ENCODE peak calls at places on chromosomes 5 and 9, in ten cellular contexts. Y, V, P, H, W, Z, C, M, N and A are unnamed samples.

GRCh38 chr5:56964173-56964572 is 12.2 kb upstream of the MIER3 start:
- DNase-seq in Y (no peak), V (no peak), P (no peak), H (no peak), W (no peak), Z (no peak), C (no peak), M (no peak), N (no peak), A (no peak)

GRCh38 chr9:81387360-81387759 is 302.0 kb downstream of the TLE1 start:
- DNase-seq in Y (no peak), V (no peak), P (no peak), H (no peak), W (no peak), Z (no peak), C (no peak), M (no peak), N (no peak), A (no peak)

GRCh38 chr9:116998305-116998704 is 311.2 kb downstream of the TRIM32 start:
- DNase-seq in Y (no peak), V (no peak), P (peak; percentile 2), H (peak; percentile 1), W (peak; percentile 3), Z (no peak), C (no peak), M (peak; percentile 22), N (no peak), A (no peak)

GRCh38 chr5:147857302-147858129 is 21.0 kb upstream of the SCGB3A2 start:
- DNase-seq in Y (peak; percentile 20), V (no peak), P (peak; percentile 26), H (peak; percentile 70), W (peak; percentile 49), Z (no peak), C (peak; percentile 25), M (peak; percentile 95), N (no peak), A (peak; percentile 24)

GRCh38 chr5:159894149-159894720 is 22.0 kb upstream of the ADRA1B start:
- DNase-seq in Y (no peak), V (no peak), P (no peak), H (peak; percentile 59), W (no peak), Z (no peak), C (no peak), M (no peak), N (no peak), A (no peak)

GRCh38 chr5:140295414-140295813 is 7.5 kb downstream of the PFDN1 start:
- DNase-seq in Y (no peak), V (no peak), P (peak; percentile 98), H (peak; percentile 96), W (peak; percentile 35), Z (no peak), C (no peak), M (peak; percentile 96), N (no peak), A (no peak)

GRCh38 chr9:136738960-136739359 is 3.8 kb downstream of the LCN10 start:
- DNase-seq in Y (no peak), V (peak; percentile 68), P (no peak), H (no peak), W (no peak), Z (no peak), C (no peak), M (no peak), N (peak; percentile 10), A (no peak)

GRCh38 chr9:3863114-3863528 is 337.3 kb upstream of the RFX3 start:
- DNase-seq in Y (peak; percentile 22), V (no peak), P (peak; percentile 94), H (peak; percentile 61), W (no peak), Z (no peak), C (peak; percentile 59), M (peak; percentile 96), N (no peak), A (no peak)

GRCh38 chr9:2132484-2133082 is 117.4 kb downstream of the SMARCA2 start:
- DNase-seq in Y (no peak), V (no peak), P (peak; percentile 27), H (peak; percentile 72), W (peak; percentile 36), Z (no peak), C (peak; percentile 34), M (peak; percentile 51), N (no peak), A (no peak)

GRCh38 chr9:125690679-125691078 is 16.3 kb downstream of the MAPKAP1 start:
- DNase-seq in Y (no peak), V (no peak), P (no peak), H (no peak), W (no peak), Z (no peak), C (no peak), M (no peak), N (no peak), A (no peak)

GRCh38 chr9:134045841-134046544 is 20.7 kb downstream of the BRD3OS start:
- DNase-seq in Y (no peak), V (peak; percentile 50), P (no peak), H (no peak), W (no peak), Z (no peak), C (no peak), M (no peak), N (no peak), A (no peak)

DNA sequence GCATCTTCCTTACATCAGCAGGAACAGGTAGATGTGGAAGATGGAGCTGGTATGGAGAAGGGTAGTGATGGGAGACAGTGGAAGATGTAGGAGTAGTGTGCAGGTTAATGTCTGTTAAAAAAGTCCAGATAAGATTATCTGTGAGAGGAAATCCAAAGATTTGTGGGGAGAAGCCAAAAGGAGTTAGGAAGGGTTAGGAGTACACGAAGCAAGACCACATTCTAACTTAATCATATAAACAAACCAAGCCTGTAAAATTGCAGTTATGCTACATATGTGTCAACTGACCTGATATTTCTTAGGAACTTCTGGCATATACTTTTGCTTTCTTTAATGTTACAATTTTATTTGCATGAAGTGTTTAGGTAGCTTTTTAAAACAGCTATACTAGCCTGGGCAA is 142.1 kb upstream of the DMRT1 start:
- DNase-seq in Y (no peak), V (no peak), P (no peak), H (no peak), W (no peak), Z (no peak), C (no peak), M (no peak), N (no peak), A (no peak)
- H3K4me1 ChIP-seq in Y (peaks cover 25% of the 10 kb centered on the region), V (peaks cover 12% of the 10 kb centered on the region), P (peaks cover 37% of the 10 kb centered on the region), H (peaks cover 31% of the 10 kb centered on the region), W (no peaks in the 10 kb centered on the region), Z (peaks cover 100% of the 10 kb centered on the region), C (peaks cover 57% of the 10 kb centered on the region), M (peaks cover 40% of the 10 kb centered on the region), N (peaks cover 43% of the 10 kb centered on the region), A (no peaks in the 10 kb centered on the region)

DNA sequence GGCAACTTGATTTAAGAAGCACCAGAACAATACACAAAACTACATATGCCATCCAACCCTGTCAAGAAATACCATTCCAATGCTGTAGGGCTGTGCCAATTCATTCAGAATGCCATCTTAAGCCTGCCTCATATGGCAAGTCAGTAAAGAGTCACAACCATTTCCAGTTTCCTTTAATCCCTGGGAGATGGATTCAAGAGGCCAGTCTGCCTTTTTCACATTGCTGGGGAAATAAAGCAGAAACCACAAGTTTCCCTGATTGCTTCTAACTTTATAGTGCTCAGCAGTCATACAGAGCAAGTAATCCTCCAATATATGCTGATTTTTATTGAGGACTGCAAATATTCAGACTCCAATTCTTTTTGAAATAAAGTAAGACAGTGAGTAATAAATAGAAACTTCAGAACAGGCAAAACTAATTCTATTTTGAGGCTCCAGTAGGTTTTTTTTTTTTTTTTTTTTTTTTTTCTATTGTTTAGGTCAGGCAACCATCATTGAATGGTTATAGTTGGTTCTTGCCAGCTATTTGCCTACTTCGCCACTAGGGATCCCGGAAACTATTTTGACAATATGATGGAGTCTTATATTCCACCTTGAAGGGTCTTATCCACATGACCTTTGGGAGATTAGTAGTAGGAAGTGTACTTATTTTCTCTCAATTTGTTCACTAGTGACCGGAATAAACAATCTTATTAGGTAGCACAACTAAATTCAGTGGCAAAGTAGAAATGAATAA is 400.9 kb upstream of the MEF2C start:
- DNase-seq in Y (no peak), V (no peak), P (no peak), H (no peak), W (no peak), Z (no peak), C (no peak), M (no peak), N (no peak), A (no peak)
- TF ChIP-seq CTCF in Y (no peak), V (no peak), P (no peak), H (no peak), W (peak; percentile 39), Z (no peak), C (no peak), M (peak; percentile 30), N (no peak), A (no peak)

DNA sequence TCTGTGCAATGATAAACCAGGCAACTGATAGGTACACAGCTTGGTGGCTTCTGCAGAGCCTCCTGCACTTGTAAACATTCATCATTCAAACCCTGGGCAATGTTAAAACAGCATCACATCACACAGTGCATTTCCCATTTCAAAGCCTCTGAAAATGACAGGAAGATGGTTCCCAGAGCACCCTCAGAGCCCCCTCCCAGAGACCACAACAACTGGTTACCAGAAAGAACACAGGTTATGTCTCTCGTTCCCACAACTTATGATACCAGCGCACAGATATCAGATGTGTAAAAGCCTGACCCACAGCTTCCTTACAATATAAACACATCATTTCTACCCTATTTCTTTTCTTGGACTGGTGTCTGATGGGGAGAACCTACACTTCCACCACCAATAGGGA is 248.7 kb downstream of the AUH start:
- DNase-seq in Y (no peak), V (no peak), P (no peak), H (no peak), W (no peak), Z (no peak), C (no peak), M (no peak), N (no peak), A (no peak)
- H3K9me3 ChIP-seq in Y (peaks cover 8% of the 10 kb centered on the region), V (peaks cover 10% of the 10 kb centered on the region), P (no peaks in the 10 kb centered on the region), H (no peaks in the 10 kb centered on the region), W (no peaks in the 10 kb centered on the region), Z (peaks cover 29% of the 10 kb centered on the region), C (peaks cover 14% of the 10 kb centered on the region), M (no peaks in the 10 kb centered on the region), N (peaks cover 18% of the 10 kb centered on the region), A (peaks cover 4% of the 10 kb centered on the region)

GRCh38 chr5:111383288-111383970 is 128.9 kb downstream of the STARD4 start:
- DNase-seq in Y (no peak), V (no peak), P (peak; percentile 58), H (no peak), W (no peak), Z (no peak), C (no peak), M (no peak), N (no peak), A (no peak)
- H3K4me1 ChIP-seq in Y (no peaks in the 10 kb centered on the region), V (no peaks in the 10 kb centered on the region), P (peaks cover 7% of the 10 kb centered on the region), H (no peaks in the 10 kb centered on the region), W (no peaks in the 10 kb centered on the region), Z (no peaks in the 10 kb centered on the region), C (no peaks in the 10 kb centered on the region), M (no peaks in the 10 kb centered on the region), N (no peaks in the 10 kb centered on the region), A (no peaks in the 10 kb centered on the region)